ENCODE peak calls at places on chromosomes 5 and 9, in five cellular contexts. W is K562, K is H1, G is HepG2, E is GM12878. U is an unnamed sample.

GRCh38 chr9:36158122-36158521 is 11.1 kb upstream of the CCIN start:
- DNase-seq in W (no peak), G (no peak), K (no peak), E (no peak), U (no peak)

GRCh38 chr9:250039-250438 is 35.4 kb downstream of the DOCK8 start:
- DNase-seq in E (no peak), K (no peak), G (no peak), W (no peak), U (no peak)

GRCh38 chr5:138784590-138784989 is 31.4 kb downstream of the CTNNA1 start:
- DNase-seq in K (no peak), E (no peak), G (no peak), W (no peak), U (no peak)

GRCh38 chr9:113682297-113682771 is 193.8 kb upstream of the ZNF618 start:
- DNase-seq in K (peak), E (no peak), G (peak), W (peak), U (peak)

GRCh38 chr5:75412111-75412990 is 75.3 kb downstream of the HMGCR start:
- DNase-seq in W (no peak), K (no peak), E (no peak), G (no peak), U (no peak)

GRCh38 chr5:112848116-112848811 is 12.8 kb upstream of the SRP19 start:
- DNase-seq in E (peak), G (peak), K (no peak), W (peak), U (no peak)

GRCh38 chr9:121331992-121332685 is 37.9 kb downstream of the STOM start:
- DNase-seq in W (no peak), G (no peak), E (no peak), K (no peak), U (no peak)

GRCh38 chr5:78755822-78756429 is 107.4 kb upstream of the LHFPL2 start:
- DNase-seq in W (no peak), G (no peak), K (no peak), E (no peak), U (no peak)

GRCh38 chr9:129172816-129173215 is 5.2 kb downstream of the IER5L start:
- DNase-seq in W (no peak), K (no peak), G (no peak), E (no peak), U (no peak)

GRCh38 chr9:136826188-136826541 is 16.1 kb upstream of the AJM1 start:
- DNase-seq in K (no peak), G (no peak), W (no peak), E (no peak), U (no peak)
- TF ChIP-seq CREB1 in K (no peak), G (no peak), W (no peak), E (no peak), U (no peak)

DNA sequence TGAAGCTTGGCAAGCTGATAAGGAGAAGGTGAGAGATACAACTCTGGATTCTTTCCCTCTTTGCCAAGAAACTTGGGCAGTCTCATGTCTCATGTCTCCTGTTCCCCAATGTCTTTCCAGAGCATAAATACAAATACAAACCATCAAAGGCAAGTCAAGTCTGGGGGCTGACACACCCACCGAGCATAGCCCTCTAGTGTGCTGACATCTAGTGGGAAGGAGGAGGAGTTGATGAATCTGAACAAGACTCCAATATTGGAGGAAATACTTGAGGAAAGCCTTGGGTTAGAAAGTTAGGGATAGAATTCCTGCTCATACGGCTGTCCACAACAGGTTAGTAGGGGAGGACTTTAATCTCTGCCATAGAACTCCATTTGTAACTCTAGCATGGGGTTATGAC is 8.6 kb downstream of the MLANA start:
- DNase-seq in G (no peak), K (no peak), E (no peak), W (no peak), U (no peak)
- TF ChIP-seq ATF3 in G (no peak), K (no peak), E (no peak), W (no peak), U (no peak)

DNA sequence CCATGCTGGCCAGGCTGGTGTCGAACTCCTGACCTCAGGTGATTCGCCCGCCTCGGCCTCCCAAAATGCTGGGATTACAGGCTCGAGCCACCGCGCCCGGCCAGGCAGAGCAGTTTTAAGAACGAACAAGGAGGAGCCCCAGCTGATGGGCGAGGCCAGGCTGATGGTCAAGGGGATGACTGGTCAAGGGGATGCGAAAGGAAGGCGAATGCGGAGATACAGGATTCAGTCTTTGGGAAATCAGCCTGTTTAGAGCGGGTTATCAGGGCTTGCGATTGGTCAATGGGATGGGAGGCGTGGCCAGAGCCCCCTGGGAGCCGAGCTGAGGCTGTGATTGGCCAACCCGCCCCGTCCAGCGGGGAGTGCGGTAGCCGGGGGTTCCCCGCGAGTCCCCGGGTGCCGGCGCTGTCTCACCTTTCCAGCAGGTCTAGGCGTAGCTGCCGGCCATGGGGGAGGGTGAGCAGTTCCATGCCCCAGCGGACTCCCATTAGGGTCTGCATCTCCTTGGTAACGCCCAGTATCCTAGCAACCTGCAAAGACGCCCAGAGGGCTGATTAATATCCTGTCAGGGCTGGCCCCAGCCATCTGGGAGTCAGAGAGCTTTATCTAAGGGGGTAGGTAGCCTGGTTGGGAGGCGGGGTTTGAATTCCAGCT is 7.5 kb upstream of the TOR2A start:
- DNase-seq in W (peak), E (no peak), K (peak), G (no peak), U (peak)
- TF ChIP-seq MAX in W (no peak), E (no peak), K (no peak), G (no peak), U (peak)

DNA sequence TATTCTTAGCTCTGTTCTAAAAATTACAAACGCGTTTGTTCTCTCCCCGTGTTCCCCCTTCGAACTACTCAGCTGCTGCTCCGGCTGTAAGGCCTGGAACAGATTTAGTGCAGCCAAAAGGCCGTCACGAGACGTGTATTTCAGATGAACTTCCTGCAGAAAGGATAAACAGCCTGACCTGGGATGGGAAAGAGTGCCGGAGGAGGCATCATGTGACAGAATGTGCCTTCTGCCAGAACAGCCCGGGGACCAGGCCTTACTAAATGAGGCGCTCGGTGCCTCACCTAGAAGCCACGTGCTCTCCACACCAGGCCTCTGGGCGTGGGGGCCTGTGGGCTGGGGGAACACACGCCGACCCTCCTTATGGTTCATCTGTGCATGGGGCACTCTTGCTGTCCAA is 94.7 kb downstream of the PPARGC1B start:
- DNase-seq in K (no peak), G (no peak), W (no peak), E (no peak), U (no peak)
- TF ChIP-seq CREB1 in K (no peak), G (no peak), W (no peak), E (no peak), U (no peak)

GRCh38 chr5:103962023-103962422 is 399.4 kb upstream of the NUDT12 start:
- DNase-seq in W (no peak), G (peak), E (no peak), K (no peak), U (no peak)
- TF ChIP-seq ATF3 in W (no peak), G (no peak), E (no peak), K (no peak), U (no peak)

GRCh38 chr9:84122572-84122971 is 142.0 kb downstream of the RMI1 start:
- DNase-seq in W (no peak), G (no peak), K (no peak), E (no peak), U (no peak)

GRCh38 chr9:84121991-84122523 is 141.5 kb downstream of the RMI1 start:
- DNase-seq in W (no peak), E (no peak), G (no peak), K (no peak), U (no peak)

GRCh38 chr9:84123648-84124406 is 143.2 kb downstream of the RMI1 start:
- DNase-seq in E (peak), W (no peak), G (no peak), K (no peak), U (no peak)

GRCh38 chr9:84129529-84129928 is 148.9 kb downstream of the RMI1 start:
- DNase-seq in G (no peak), E (no peak), W (no peak), K (no peak), U (no peak)

DNA sequence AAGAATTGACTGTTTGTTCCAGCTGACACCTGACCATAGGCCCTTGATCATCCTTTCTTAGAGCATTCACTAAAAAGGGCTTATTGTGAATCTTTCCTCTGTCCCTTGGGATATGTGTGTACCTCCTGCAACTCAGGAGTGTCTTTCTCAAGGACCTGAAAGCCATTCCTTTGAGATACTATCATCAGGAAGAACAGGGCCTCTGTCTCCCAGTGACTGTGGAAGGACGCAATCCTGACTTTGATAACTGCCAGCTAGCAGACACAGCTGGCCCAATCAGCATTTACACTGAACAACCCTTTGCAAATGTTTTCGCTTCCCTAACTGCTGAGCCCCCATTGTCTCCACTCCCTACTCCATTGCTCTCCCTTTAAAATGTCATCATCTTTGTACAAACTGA is 144.4 kb downstream of the RMI1 start:
- DNase-seq in G (no peak), K (no peak), W (no peak), E (no peak), U (no peak)
- TF ChIP-seq MAX in G (no peak), K (no peak), W (no peak), E (no peak), U (no peak)

GRCh38 chr5:179294891-179295777 is 50.1 kb downstream of the ADAMTS2 start:
- DNase-seq in W (no peak), E (no peak), K (no peak), G (no peak), U (no peak)
- TF ChIP-seq CREB1 in W (no peak), E (no peak), K (no peak), G (no peak), U (no peak)

DNA sequence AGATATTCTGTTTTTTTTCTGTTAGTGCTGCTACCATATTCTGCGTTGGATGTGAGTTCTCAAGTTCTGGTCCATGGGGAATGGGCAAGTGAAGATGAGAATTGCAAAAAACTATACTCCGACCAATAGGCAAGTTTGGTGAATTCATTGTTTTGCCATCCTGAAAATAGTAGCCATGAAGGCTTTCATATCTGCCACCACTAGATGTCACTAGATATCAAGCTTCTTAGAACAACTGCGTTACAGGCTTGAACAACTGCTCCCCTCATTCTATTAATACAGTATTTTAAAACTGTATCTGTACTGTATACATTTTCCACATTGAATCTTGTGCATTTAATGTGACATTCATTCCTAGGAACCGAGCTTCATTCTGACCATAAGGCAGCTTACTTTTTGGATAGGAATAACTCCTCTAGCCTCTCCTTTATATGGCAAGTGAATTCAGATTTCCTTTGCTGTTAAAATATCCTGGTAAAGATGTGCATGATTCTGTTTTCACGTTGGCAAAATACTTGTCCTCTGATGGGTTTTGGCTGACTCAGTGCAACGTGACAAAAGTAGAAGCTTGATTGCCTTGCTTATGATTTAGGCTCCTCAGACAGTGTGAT is 163.7 kb downstream of the SREK1 start:
- DNase-seq in W (peak), E (no peak), K (no peak), G (peak), U (no peak)
- TF ChIP-seq ATF3 in W (no peak), E (no peak), K (no peak), G (no peak), U (no peak)

U was measured in WTC11.